ENCODE peak calls at places on chromosome 21, in nine cellular contexts. I is stomach, U is IMR-90, T is mesendoderm, V is mucosa of descending colon, K is mesenchymal stem cell, A is choroid plexus epithelial cell, Y is adrenal gland, X is astrocyte of the spinal cord. N is an unnamed sample.

GRCh38 chr21:20311388-20311787 is 686.8 kb upstream of the NCAM2 start:
- DNase-seq in Y (no peak), T (no peak), U (no peak), V (no peak), A (no peak), K (no peak), X (no peak), I (no peak), N (no peak)

GRCh38 chr21:15401331-15401730 is 328.5 kb upstream of the USP25 start:
- DNase-seq in Y (no peak), I (no peak), U (no peak), A (no peak), X (no peak), T (no peak), K (no peak), V (no peak), N (no peak)

GRCh38 chr21:33028759-33029511 is 3.2 kb downstream of the OLIG2 start:
- DNase-seq in U (peak; percentile 14), I (no peak), K (no peak), V (no peak), T (no peak), X (no peak), Y (no peak), A (no peak), N (no peak)

GRCh38 chr21:29372063-29372802 is 73.5 kb downstream of the BACH1 start:
- DNase-seq in U (peak; percentile 84), T (peak; percentile 87), Y (peak; percentile 70), X (peak; percentile 83), A (peak; percentile 92), V (peak; percentile 86), I (peak; percentile 33), K (peak; percentile 84), N (peak; percentile 88)

GRCh38 chr21:31383770-31384169 is 39.7 kb upstream of the TIAM1 start:
- DNase-seq in V (no peak), U (no peak), T (no peak), X (no peak), Y (no peak), K (no peak), A (no peak), I (no peak), N (no peak)

GRCh38 chr21:20004353-20004752 is 993.9 kb upstream of the NCAM2 start:
- DNase-seq in X (no peak), U (no peak), A (peak; percentile 32), K (peak; percentile 74), V (no peak), I (no peak), Y (no peak), T (peak; percentile 23), N (peak; percentile 1)

GRCh38 chr21:26781331-26781730 is 63.9 kb downstream of the ADAMTS1 start:
- DNase-seq in I (no peak), K (no peak), A (no peak), Y (no peak), V (no peak), U (no peak), X (no peak), T (no peak), N (no peak)

GRCh38 chr21:32843561-32843960 is 72.0 kb upstream of the PAXBP1 start:
- DNase-seq in A (no peak), Y (no peak), T (no peak), K (no peak), U (no peak), X (no peak), V (no peak), I (no peak), N (no peak)

GRCh38 chr21:27572681-27573080 is 605.8 kb upstream of the ADAMTS5 start:
- DNase-seq in I (no peak), V (no peak), T (peak; percentile 11), U (peak; percentile 90), A (peak; percentile 85), Y (no peak), K (peak; percentile 82), X (peak; percentile 86), N (peak; percentile 90)

GRCh38 chr21:43864313-43864805 is 664 bp upstream of the AGPAT3 start:
- DNase-seq in A (no peak), I (peak; percentile 79), U (peak; percentile 16), V (peak; percentile 78), K (peak; percentile 30), X (no peak), T (peak; percentile 34), Y (peak; percentile 48), N (peak; percentile 9)

GRCh38 chr21:27807596-27807995 is 840.7 kb upstream of the ADAMTS5 start:
- DNase-seq in A (peak; percentile 24), V (no peak), X (no peak), K (peak; percentile 61), I (no peak), T (no peak), U (peak; percentile 47), Y (no peak), N (no peak)

GRCh38 chr21:30083120-30083945 is 83.3 kb downstream of the CLDN17 start:
- DNase-seq in U (no peak), K (no peak), X (no peak), T (peak; percentile 82), I (no peak), V (no peak), Y (no peak), A (no peak), N (no peak)

GRCh38 chr21:33789697-33790096 is 125.9 kb downstream of the ATP5PO start:
- DNase-seq in Y (no peak), V (no peak), K (peak; percentile 15), I (no peak), X (no peak), T (no peak), U (no peak), A (peak; percentile 80), N (peak; percentile 63)

GRCh38 chr21:16568661-16569060 is 838.9 kb downstream of the USP25 start:
- DNase-seq in K (no peak), X (no peak), T (no peak), A (no peak), I (no peak), V (no peak), Y (no peak), U (no peak), N (no peak)

GRCh38 chr21:16570856-16571255 is 841.1 kb downstream of the USP25 start:
- DNase-seq in X (peak; percentile 44), A (peak; percentile 52), U (no peak), I (no peak), T (no peak), V (no peak), Y (no peak), K (no peak), N (no peak)

GRCh38 chr21:16569679-16570078 is 839.9 kb downstream of the USP25 start:
- DNase-seq in U (peak; percentile 39), I (no peak), X (peak; percentile 36), T (no peak), V (no peak), A (peak; percentile 48), Y (no peak), K (no peak), N (peak; percentile 47)

GRCh38 chr21:16571594-16571993 is 841.8 kb downstream of the USP25 start:
- DNase-seq in K (no peak), V (no peak), X (peak; percentile 27), T (no peak), I (no peak), A (peak; percentile 79), U (no peak), Y (no peak), N (no peak)

GRCh38 chr21:16570196-16570595 is 840.4 kb downstream of the USP25 start:
- DNase-seq in Y (no peak), X (peak; percentile 36), K (no peak), A (no peak), V (no peak), I (no peak), T (no peak), U (peak; percentile 39), N (no peak)
- H3K4me3 ChIP-seq in Y (no peak overlapping the region), X (no peak overlapping the region), K (no peak overlapping the region), A (no peak overlapping the region), V (no peak overlapping the region), I (no peak overlapping the region), T (no peak overlapping the region), U (no peak overlapping the region), N (no peak overlapping the region)

DNA sequence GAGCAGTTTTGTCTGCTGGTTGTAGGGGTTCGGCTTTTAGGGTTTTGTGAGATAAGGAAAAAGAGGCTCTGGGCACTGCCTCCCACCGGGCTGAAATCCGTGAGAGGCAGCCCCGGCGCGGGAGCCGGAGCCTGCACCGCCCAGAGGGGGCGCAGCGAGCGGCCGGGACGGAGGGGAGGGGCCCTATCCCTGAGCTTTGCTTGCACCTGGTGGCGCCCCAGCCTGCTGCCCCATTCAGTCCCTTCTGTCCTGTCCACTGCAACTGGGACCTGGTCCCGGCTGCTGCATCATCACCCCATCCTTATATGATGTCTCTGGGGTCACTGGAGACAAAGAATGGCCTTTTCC is 512 bp upstream of the KCNJ6 start:
- DNase-seq in X (no peak), I (no peak), K (peak; percentile 50), A (peak; percentile 7), U (no peak), V (no peak), Y (no peak), T (peak; percentile 76), N (no peak)
- H3K4me3 ChIP-seq in X (no peak overlapping the region), I (no peak overlapping the region), K (peak overlapping the region; percentile 51), A (peak overlapping the region; percentile 31), U (no peak overlapping the region), V (no peak overlapping the region), Y (no peak overlapping the region), T (no peak overlapping the region), N (peak overlapping the region; percentile 24)

GRCh38 chr21:45270306-45270821 is 17.3 kb downstream of the POFUT2 start:
- DNase-seq in V (no peak), A (peak; percentile 40), K (no peak), T (peak; percentile 46), I (peak; percentile 21), U (no peak), X (no peak), Y (no peak), N (peak; percentile 24)
- H3K4me3 ChIP-seq in V (no peak overlapping the region), A (no peak overlapping the region), K (no peak overlapping the region), T (no peak overlapping the region), I (no peak overlapping the region), U (no peak overlapping the region), X (no peak overlapping the region), Y (no peak overlapping the region), N (no peak overlapping the region)

GRCh38 chr21:42527127-42527488 is 13.5 kb downstream of the SLC37A1 start:
- DNase-seq in X (no peak), I (no peak), T (no peak), Y (no peak), K (no peak), A (no peak), U (no peak), V (no peak), N (no peak)

GRCh38 chr21:42525676-42526378 is 12.2 kb downstream of the SLC37A1 start:
- DNase-seq in V (no peak), Y (no peak), I (no peak), K (no peak), X (no peak), U (no peak), T (no peak), A (no peak), N (no peak)

GRCh38 chr21:42527489-42528158 is 14.0 kb downstream of the SLC37A1 start:
- DNase-seq in K (peak; percentile 12), I (no peak), U (no peak), A (peak; percentile 23), Y (no peak), V (no peak), X (no peak), T (no peak), N (no peak)

GRCh38 chr21:42525228-42525604 is 11.6 kb downstream of the SLC37A1 start:
- DNase-seq in T (peak; percentile 49), X (no peak), V (no peak), K (peak; percentile 74), I (no peak), Y (no peak), A (peak; percentile 59), U (peak; percentile 15), N (peak; percentile 58)

DNA sequence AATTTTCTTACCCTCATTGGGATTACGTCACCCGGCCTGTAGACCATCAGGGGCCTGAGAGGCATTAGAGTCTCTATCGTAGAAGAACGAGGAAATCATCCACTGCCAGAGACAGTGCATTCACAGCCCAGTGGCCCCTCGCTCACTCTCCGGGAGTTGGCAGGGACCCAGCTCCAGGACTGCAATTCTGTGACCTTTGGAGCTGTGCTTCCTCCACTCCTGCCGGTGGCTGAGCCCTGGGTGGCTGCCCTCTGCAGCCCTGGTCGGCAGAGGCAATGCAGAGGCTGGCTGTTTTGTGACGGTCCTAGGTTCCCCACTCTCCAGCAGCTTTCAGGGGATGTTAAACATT is 12.7 kb downstream of the SLC37A1 start:
- DNase-seq in X (no peak), K (no peak), A (peak; percentile 21), V (peak; percentile 83), I (peak; percentile 73), T (no peak), Y (no peak), U (no peak), N (no peak)
- H3K4me3 ChIP-seq in X (no peak overlapping the region), K (no peak overlapping the region), A (no peak overlapping the region), V (no peak overlapping the region), I (peak overlapping the region; percentile 0), T (no peak overlapping the region), Y (no peak overlapping the region), U (no peak overlapping the region), N (no peak overlapping the region)

N was measured in cardiac fibroblast.